ENCODE peak calls at places on chromosome 7, in five cellular contexts. One of them, this sample, is unnamed.

GRCh38 chr7:70131807-70132565 is 533.7 kb downstream of the AUTS2 start:
- DNase-seq in fibroblast of lung: no peak
- DNase-seq in HCT116: no peak
- DNase-seq in nephron progenitor cell: no peak
- DNase-seq in HFF-Myc: no peak
- DNase-seq in this sample: no peak

GRCh38 chr7:30206942-30207341 is 72.2 kb downstream of the MTURN start:
- DNase-seq in fibroblast of lung: peak
- DNase-seq in HCT116: no peak
- DNase-seq in nephron progenitor cell: no peak
- DNase-seq in HFF-Myc: no peak
- DNase-seq in this sample: no peak

GRCh38 chr7:6578114-6579084 is 1.1 kb downstream of the ZDHHC4 start:
- DNase-seq in fibroblast of lung: peak
- DNase-seq in HCT116: no peak
- DNase-seq in nephron progenitor cell: no peak
- DNase-seq in HFF-Myc: no peak
- DNase-seq in this sample: no peak

GRCh38 chr7:138871691-138872090 is 73.7 kb upstream of the ATP6V0A4 start:
- DNase-seq in fibroblast of lung: no peak
- DNase-seq in HCT116: no peak
- DNase-seq in nephron progenitor cell: no peak
- DNase-seq in HFF-Myc: no peak
- DNase-seq in this sample: no peak

GRCh38 chr7:101186194-101186593 is 6.1 kb upstream of the NAT16 start:
- DNase-seq in fibroblast of lung: no peak
- DNase-seq in HCT116: no peak
- DNase-seq in nephron progenitor cell: no peak
- DNase-seq in HFF-Myc: no peak
- DNase-seq in this sample: no peak

GRCh38 chr7:22675917-22676343 is 51.1 kb upstream of the IL6 start:
- DNase-seq in fibroblast of lung: peak
- DNase-seq in HCT116: no peak
- DNase-seq in nephron progenitor cell: no peak
- DNase-seq in HFF-Myc: peak
- DNase-seq in this sample: no peak

GRCh38 chr7:108114117-108114841 is 15.9 kb downstream of the LAMB4 start:
- DNase-seq in fibroblast of lung: no peak
- DNase-seq in HCT116: peak
- DNase-seq in nephron progenitor cell: no peak
- DNase-seq in HFF-Myc: no peak
- DNase-seq in this sample: no peak

GRCh38 chr7:2732959-2733584 is 45.1 kb downstream of the AMZ1 start:
- DNase-seq in fibroblast of lung: peak
- DNase-seq in HCT116: no peak
- DNase-seq in nephron progenitor cell: no peak
- DNase-seq in HFF-Myc: no peak
- DNase-seq in this sample: no peak

GRCh38 chr7:40571796-40572195 is 437.0 kb downstream of the SUGCT start:
- DNase-seq in fibroblast of lung: peak
- DNase-seq in HCT116: no peak
- DNase-seq in nephron progenitor cell: no peak
- DNase-seq in HFF-Myc: peak
- DNase-seq in this sample: peak

GRCh38 chr7:21753071-21753470 is 192.6 kb downstream of the CDCA7L start:
- DNase-seq in fibroblast of lung: no peak
- DNase-seq in HCT116: no peak
- DNase-seq in nephron progenitor cell: no peak
- DNase-seq in HFF-Myc: no peak
- DNase-seq in this sample: no peak

GRCh38 chr7:4612939-4613841 is 68.9 kb upstream of the FOXK1 start:
- DNase-seq in fibroblast of lung: peak
- DNase-seq in HCT116: no peak
- DNase-seq in nephron progenitor cell: no peak
- DNase-seq in HFF-Myc: no peak
- DNase-seq in this sample: no peak

GRCh38 chr7:100965723-100966541 is 3.4 kb upstream of the MUC12 start:
- DNase-seq in fibroblast of lung: peak
- DNase-seq in HCT116: peak
- DNase-seq in nephron progenitor cell: peak
- DNase-seq in HFF-Myc: no peak
- DNase-seq in this sample: no peak

GRCh38 chr7:132750530-132751281 is 174.4 kb upstream of the PLXNA4 start:
- DNase-seq in fibroblast of lung: peak
- DNase-seq in HCT116: no peak
- DNase-seq in nephron progenitor cell: no peak
- DNase-seq in HFF-Myc: no peak
- DNase-seq in this sample: no peak

GRCh38 chr7:150876817-150877526 is 24.7 kb downstream of the AOC1 start:
- DNase-seq in fibroblast of lung: peak
- DNase-seq in HCT116: peak
- DNase-seq in nephron progenitor cell: peak
- DNase-seq in HFF-Myc: peak
- DNase-seq in this sample: no peak

GRCh38 chr7:10974717-10975032 is 1.0 kb downstream of the PHF14 start:
- DNase-seq in fibroblast of lung: no peak
- DNase-seq in HCT116: no peak
- DNase-seq in nephron progenitor cell: no peak
- DNase-seq in HFF-Myc: no peak
- DNase-seq in this sample: no peak

GRCh38 chr7:2525161-2525930 is 5.8 kb downstream of the LFNG start:
- DNase-seq in fibroblast of lung: no peak
- DNase-seq in HCT116: no peak
- DNase-seq in nephron progenitor cell: no peak
- DNase-seq in HFF-Myc: no peak
- DNase-seq in this sample: no peak

GRCh38 chr7:74579800-74580685 is 77.5 kb upstream of the GTF2I start:
- DNase-seq in fibroblast of lung: peak
- DNase-seq in HCT116: no peak
- DNase-seq in nephron progenitor cell: no peak
- DNase-seq in HFF-Myc: no peak
- DNase-seq in this sample: no peak

GRCh38 chr7:103116511-103116910 is 32.4 kb downstream of the NAPEPLD start:
- DNase-seq in fibroblast of lung: no peak
- DNase-seq in HCT116: no peak
- DNase-seq in nephron progenitor cell: no peak
- DNase-seq in HFF-Myc: no peak
- DNase-seq in this sample: no peak

GRCh38 chr7:95690367-95690947 is 81.9 kb upstream of the DYNC1I1 start:
- DNase-seq in fibroblast of lung: peak
- DNase-seq in HCT116: peak
- DNase-seq in nephron progenitor cell: peak
- DNase-seq in HFF-Myc: no peak
- DNase-seq in this sample: no peak

GRCh38 chr7:28804990-28805389 is 153.1 kb downstream of the TRIL start:
- DNase-seq in fibroblast of lung: peak
- DNase-seq in HCT116: no peak
- DNase-seq in nephron progenitor cell: no peak
- DNase-seq in HFF-Myc: peak
- DNase-seq in this sample: peak

GRCh38 chr7:44912775-44913347 is 27.5 kb upstream of the PURB start:
- DNase-seq in fibroblast of lung: no peak
- DNase-seq in HCT116: no peak
- DNase-seq in nephron progenitor cell: no peak
- DNase-seq in HFF-Myc: no peak
- DNase-seq in this sample: no peak

GRCh38 chr7:46990761-46991160 is 591.1 kb downstream of the TNS3 start:
- DNase-seq in fibroblast of lung: peak
- DNase-seq in HCT116: no peak
- DNase-seq in nephron progenitor cell: no peak
- DNase-seq in HFF-Myc: no peak
- DNase-seq in this sample: no peak

GRCh38 chr7:17625038-17625437 is 315.3 kb downstream of the SNX13 start:
- DNase-seq in fibroblast of lung: peak
- DNase-seq in HCT116: no peak
- DNase-seq in nephron progenitor cell: no peak
- DNase-seq in HFF-Myc: peak
- DNase-seq in this sample: peak

GRCh38 chr7:130995252-130996081 is 261.5 kb upstream of the KLF14 start:
- DNase-seq in fibroblast of lung: peak
- DNase-seq in HCT116: peak
- DNase-seq in nephron progenitor cell: no peak
- DNase-seq in HFF-Myc: no peak
- DNase-seq in this sample: no peak

GRCh38 chr7:537911-538634 is 18.4 kb upstream of the PDGFA start:
- DNase-seq in fibroblast of lung: peak
- DNase-seq in HCT116: peak
- DNase-seq in nephron progenitor cell: peak
- DNase-seq in HFF-Myc: peak
- DNase-seq in this sample: peak

GRCh38 chr7:117872565-117873055 is 631 bp downstream of the CTTNBP2 start:
- DNase-seq in fibroblast of lung: peak
- DNase-seq in HCT116: peak
- DNase-seq in nephron progenitor cell: no peak
- DNase-seq in HFF-Myc: no peak
- DNase-seq in this sample: no peak

GRCh38 chr7:132390705-132391104 is 185.6 kb downstream of the PLXNA4 start:
- DNase-seq in fibroblast of lung: peak
- DNase-seq in HCT116: no peak
- DNase-seq in nephron progenitor cell: no peak
- DNase-seq in HFF-Myc: no peak
- DNase-seq in this sample: no peak

GRCh38 chr7:12731214-12731656 is 43.8 kb downstream of the ARL4A start:
- DNase-seq in fibroblast of lung: no peak
- DNase-seq in HCT116: peak
- DNase-seq in nephron progenitor cell: no peak
- DNase-seq in HFF-Myc: peak
- DNase-seq in this sample: no peak

GRCh38 chr7:104267701-104268368 is 60.0 kb upstream of the ORC5 start:
- DNase-seq in fibroblast of lung: peak
- DNase-seq in HCT116: no peak
- DNase-seq in nephron progenitor cell: no peak
- DNase-seq in HFF-Myc: no peak
- DNase-seq in this sample: no peak

GRCh38 chr7:153422291-153423189 is 629.7 kb upstream of the DPP6 start:
- DNase-seq in fibroblast of lung: no peak
- DNase-seq in HCT116: no peak
- DNase-seq in nephron progenitor cell: no peak
- DNase-seq in HFF-Myc: no peak
- DNase-seq in this sample: no peak

GRCh38 chr7:44727346-44728262 is 21.0 kb upstream of the ZMIZ2 start:
- DNase-seq in fibroblast of lung: peak
- DNase-seq in HCT116: no peak
- DNase-seq in nephron progenitor cell: no peak
- DNase-seq in HFF-Myc: no peak
- DNase-seq in this sample: peak

GRCh38 chr7:127504715-127505114 is 80.7 kb downstream of the GCC1 start:
- DNase-seq in fibroblast of lung: no peak
- DNase-seq in HCT116: no peak
- DNase-seq in nephron progenitor cell: peak
- DNase-seq in HFF-Myc: no peak
- DNase-seq in this sample: no peak

GRCh38 chr7:152144557-152145245 is 119.2 kb downstream of the GALNT11 start:
- DNase-seq in fibroblast of lung: no peak
- DNase-seq in HCT116: no peak
- DNase-seq in nephron progenitor cell: no peak
- DNase-seq in HFF-Myc: no peak
- DNase-seq in this sample: no peak

GRCh38 chr7:152149363-152149762 is 123.9 kb downstream of the GALNT11 start:
- DNase-seq in fibroblast of lung: no peak
- DNase-seq in HCT116: no peak
- DNase-seq in nephron progenitor cell: no peak
- DNase-seq in HFF-Myc: no peak
- DNase-seq in this sample: no peak

GRCh38 chr7:152142976-152143665 is 117.6 kb downstream of the GALNT11 start:
- DNase-seq in fibroblast of lung: no peak
- DNase-seq in HCT116: no peak
- DNase-seq in nephron progenitor cell: no peak
- DNase-seq in HFF-Myc: no peak
- DNase-seq in this sample: no peak

GRCh38 chr7:152148706-152149105 is 123.2 kb downstream of the GALNT11 start:
- DNase-seq in fibroblast of lung: no peak
- DNase-seq in HCT116: no peak
- DNase-seq in nephron progenitor cell: no peak
- DNase-seq in HFF-Myc: no peak
- DNase-seq in this sample: no peak

DNA sequence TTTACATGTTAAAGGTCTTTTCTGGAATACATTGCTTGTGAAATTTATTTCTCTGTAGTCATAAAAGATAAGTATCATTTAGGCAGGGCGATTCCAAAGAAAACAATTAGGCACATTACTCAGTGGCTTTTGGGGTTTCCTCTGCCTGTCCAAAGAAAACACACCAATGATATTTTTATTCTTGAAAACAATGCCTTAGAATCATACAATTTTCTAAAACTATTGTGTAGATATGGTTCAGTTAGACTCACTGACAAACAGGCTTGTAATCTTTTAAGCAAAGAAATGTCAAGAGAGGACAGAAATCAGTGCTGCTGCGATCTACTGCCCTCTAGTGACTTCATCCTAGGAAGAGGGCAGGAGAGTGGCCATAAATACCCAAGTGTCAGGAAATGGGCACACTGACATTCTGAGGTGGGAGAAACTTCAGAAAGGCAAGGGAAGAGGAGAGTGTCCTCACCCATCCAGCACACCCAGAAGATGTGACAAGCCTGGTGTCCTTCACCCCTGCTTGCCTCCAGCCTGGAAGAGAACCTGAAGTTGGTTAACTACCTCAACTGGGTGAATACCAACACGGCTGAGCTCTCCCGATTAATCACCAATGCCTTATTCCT is 120.5 kb downstream of the GALNT11 start:
- DNase-seq in fibroblast of lung: peak
- DNase-seq in HCT116: peak
- DNase-seq in nephron progenitor cell: peak
- DNase-seq in HFF-Myc: peak
- DNase-seq in this sample: peak
- TF ChIP-seq CTCF in fibroblast of lung: peak
- TF ChIP-seq CTCF in HCT116: peak
- TF ChIP-seq CTCF in nephron progenitor cell: peak
- TF ChIP-seq CTCF in HFF-Myc: peak
- TF ChIP-seq CTCF in this sample: peak

GRCh38 chr7:129611246-129612111 is at the start of gene NRF1:
- DNase-seq in fibroblast of lung: peak
- DNase-seq in HCT116: peak
- DNase-seq in nephron progenitor cell: peak
- DNase-seq in HFF-Myc: peak
- DNase-seq in this sample: peak
- TF ChIP-seq CTCF in fibroblast of lung: no peak
- TF ChIP-seq CTCF in HCT116: no peak
- TF ChIP-seq CTCF in nephron progenitor cell: no peak
- TF ChIP-seq CTCF in HFF-Myc: no peak
- TF ChIP-seq CTCF in this sample: no peak

DNA sequence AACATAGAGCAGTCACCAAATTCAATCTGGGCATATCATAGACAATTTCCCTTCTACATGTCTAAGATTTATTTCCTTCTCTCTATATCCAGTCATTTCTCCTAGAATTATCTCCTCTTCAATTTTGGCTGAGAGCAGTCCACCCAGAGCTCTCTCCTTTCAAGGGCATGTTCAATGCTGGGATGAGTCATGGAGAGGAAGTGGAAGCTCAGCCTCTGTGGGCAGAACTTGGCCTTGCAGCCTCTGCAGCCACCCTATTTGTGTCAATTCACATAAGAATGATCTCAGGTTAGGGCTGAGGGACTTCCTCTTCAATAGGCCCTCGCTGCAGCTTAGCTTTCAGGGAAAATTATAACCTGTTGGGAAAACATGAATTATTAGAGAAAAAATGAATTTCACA is 560.8 kb downstream of the POM121L12 start:
- DNase-seq in fibroblast of lung: peak
- DNase-seq in HCT116: no peak
- DNase-seq in nephron progenitor cell: no peak
- DNase-seq in HFF-Myc: no peak
- DNase-seq in this sample: no peak
- TF ChIP-seq CTCF in fibroblast of lung: no peak
- TF ChIP-seq CTCF in HCT116: no peak
- TF ChIP-seq CTCF in nephron progenitor cell: no peak
- TF ChIP-seq CTCF in HFF-Myc: no peak
- TF ChIP-seq CTCF in this sample: no peak

GRCh38 chr7:135501402-135501801 is 8.5 kb downstream of the CNOT4 start:
- DNase-seq in fibroblast of lung: peak
- DNase-seq in HCT116: no peak
- DNase-seq in nephron progenitor cell: no peak
- DNase-seq in HFF-Myc: no peak
- DNase-seq in this sample: no peak
- TF ChIP-seq CTCF in fibroblast of lung: peak
- TF ChIP-seq CTCF in HCT116: no peak
- TF ChIP-seq CTCF in nephron progenitor cell: no peak
- TF ChIP-seq CTCF in HFF-Myc: no peak
- TF ChIP-seq CTCF in this sample: peak

This sample was measured in BJ.